ENCODE peak calls at places on chromosomes 13 and 19, in nine cellular contexts. U is LoVo, Q is H9, H is Right ventricle myocardium superior, A is frontal cortex, Z is dermis microvascular lymphatic vessel endothelial cell, W is memory B cell, P is upper lobe of left lung, V is sciatic nerve. L is an unnamed sample.

GRCh38 chr19:3336680-3337523 is 29.5 kb upstream of the NFIC start:
- DNase-seq in Z (no peak), W (no peak), Q (no peak), U (no peak), H (peak; percentile 92), A (peak; percentile 69), V (peak; percentile 76), P (peak; percentile 94), L (no peak)

GRCh38 chr19:10104665-10105221 is 1.4 kb upstream of the PPAN start:
- DNase-seq in Z (no peak), H (no peak), U (no peak), V (no peak), W (peak; percentile 70), Q (no peak), P (peak; percentile 52), A (no peak), L (peak; percentile 53)

GRCh38 chr19:17618919-17619318 is 63.5 kb downstream of the COLGALT1 start:
- DNase-seq in W (no peak), U (no peak), P (no peak), H (no peak), Q (no peak), V (no peak), Z (no peak), A (no peak), L (no peak)

GRCh38 chr19:39596911-39597310 is 5.4 kb upstream of the LGALS13 start:
- DNase-seq in Q (no peak), P (no peak), W (no peak), H (no peak), V (no peak), A (no peak), U (no peak), Z (no peak), L (no peak)

GRCh38 chr19:38729653-38730469 is 14.4 kb downstream of the CAPN12 start:
- DNase-seq in A (no peak), Q (peak; percentile 89), H (peak; percentile 86), W (peak; percentile 80), V (peak; percentile 81), P (peak; percentile 69), U (no peak), Z (no peak), L (peak; percentile 77)

GRCh38 chr13:26584713-26585112 is 27.2 kb downstream of the WASF3 start:
- DNase-seq in U (no peak), V (no peak), W (no peak), H (no peak), Z (no peak), A (no peak), Q (no peak), P (no peak), L (no peak)

GRCh38 chr13:110565296-110565695 is 3.8 kb upstream of the RAB20 start:
- DNase-seq in Z (no peak), V (no peak), W (no peak), A (no peak), Q (no peak), P (no peak), H (no peak), U (no peak), L (no peak)

GRCh38 chr13:23987331-23987730 is 90.0 kb upstream of the C1QTNF9B start:
- DNase-seq in Q (no peak), P (no peak), U (no peak), A (no peak), W (no peak), V (no peak), H (no peak), Z (no peak), L (no peak)

GRCh38 chr13:78601886-78602560 is 1.3 kb downstream of the POU4F1 start:
- DNase-seq in A (no peak), H (no peak), Z (no peak), U (no peak), W (no peak), Q (no peak), P (no peak), V (no peak), L (no peak)

GRCh38 chr13:24842533-24843278 is 78.7 kb downstream of the RNF17 start:
- DNase-seq in P (peak; percentile 68), W (no peak), H (no peak), Z (no peak), Q (no peak), V (no peak), A (no peak), U (no peak), L (no peak)

GRCh38 chr13:102141625-102142472 is 260.0 kb downstream of the FGF14 start:
- DNase-seq in A (peak; percentile 12), V (no peak), H (no peak), W (no peak), Q (no peak), P (no peak), Z (peak; percentile 9), U (peak; percentile 7), L (no peak)

GRCh38 chr13:113552786-113553540 is 31.6 kb upstream of the TFDP1 start:
- DNase-seq in Q (peak; percentile 21), W (no peak), H (no peak), U (no peak), V (no peak), Z (peak; percentile 39), A (no peak), P (no peak), L (no peak)

GRCh38 chr19:39032164-39032918 is at the start of gene FBXO27:
- DNase-seq in Q (peak; percentile 94), W (no peak), P (peak; percentile 54), U (no peak), A (peak; percentile 62), V (no peak), Z (no peak), H (no peak), L (no peak)

GRCh38 chr19:2034729-2035589 is 16.1 kb downstream of the MKNK2 start:
- DNase-seq in P (peak; percentile 85), Z (no peak), V (peak; percentile 84), H (peak; percentile 63), Q (peak; percentile 98), W (peak; percentile 70), U (no peak), A (no peak), L (no peak)

GRCh38 chr13:95535243-95535642 is 17.3 kb upstream of the CLDN10 start:
- DNase-seq in Z (no peak), W (no peak), V (no peak), U (peak; percentile 55), P (peak; percentile 36), H (no peak), A (no peak), Q (no peak), L (no peak)

L was measured in GM12891.